ENCODE peak calls at places on chromosomes 12 and 14, in six cellular contexts. F is kidney; U is activated CD4-positive, alpha-beta T cell treated with anti-CD3 and anti-CD28 coated beads, Interleukin-2, amount 50 U/mL, for 4 hours; X is amniotic stem cell; I is CD4-positive, CD25-positive, alpha-beta regulatory T cell; Z is adipocyte. P is an unnamed sample.

GRCh38 chr12:108129017-108129812 is at the start of gene WSCD2:
- DNase-seq in F (peak; percentile 75), U (no peak), Z (peak; percentile 41), I (peak; percentile 20), X (no peak), P (peak; percentile 85)

GRCh38 chr12:89016970-89017778 is 335.1 kb downstream of the DUSP6 start:
- DNase-seq in F (peak; percentile 58), I (peak; percentile 82), X (peak; percentile 61), U (no peak), Z (peak; percentile 93), P (peak; percentile 51)

GRCh38 chr14:104731249-104731924 is 7.4 kb downstream of the ADSS1 start:
- DNase-seq in U (no peak), I (no peak), Z (no peak), X (no peak), F (no peak), P (no peak)

GRCh38 chr12:80443974-80444666 is at the start of gene PTPRQ:
- DNase-seq in Z (peak; percentile 34), I (no peak), X (no peak), U (no peak), F (no peak), P (no peak)

GRCh38 chr14:103107455-103107854 is 12.9 kb downstream of the EXOC3L4 start:
- DNase-seq in Z (no peak), X (no peak), U (no peak), I (no peak), F (no peak), P (no peak)

GRCh38 chr12:84128117-84128991 is 784.2 kb downstream of the SLC6A15 start:
- DNase-seq in I (no peak), Z (no peak), X (no peak), F (peak; percentile 59), U (no peak), P (no peak)

GRCh38 chr12:111068281-111068680 is 147.9 kb upstream of the MYL2 start:
- DNase-seq in F (no peak), Z (no peak), I (peak; percentile 53), U (no peak), X (no peak), P (no peak)

GRCh38 chr12:124231980-124232653 is 62.8 kb upstream of the RFLNA start:
- DNase-seq in Z (no peak), U (no peak), I (no peak), F (no peak), X (no peak), P (no peak)

GRCh38 chr12:52235822-52236291 is 2.8 kb downstream of the KRT7 start:
- DNase-seq in F (peak; percentile 60), U (no peak), Z (no peak), X (no peak), I (no peak), P (no peak)

GRCh38 chr14:102472815-102473158 is 36.8 kb downstream of the ANKRD9 start:
- DNase-seq in I (no peak), U (no peak), Z (no peak), X (no peak), F (no peak), P (no peak)

GRCh38 chr14:89000007-89000942 is 175.8 kb downstream of the TTC8 start:
- DNase-seq in U (no peak), X (peak; percentile 54), I (peak; percentile 6), Z (peak; percentile 95), F (no peak), P (no peak)

GRCh38 chr14:39956372-39956771 is 524.1 kb upstream of the FBXO33 start:
- DNase-seq in I (no peak), F (no peak), X (no peak), U (no peak), Z (no peak), P (no peak)

GRCh38 chr12:49515266-49515665 is 23.6 kb upstream of the KCNH3 start:
- DNase-seq in X (peak; percentile 43), I (no peak), U (no peak), F (no peak), Z (peak; percentile 68), P (no peak)

GRCh38 chr14:104708606-104709268 is 15.3 kb upstream of the ADSS1 start:
- DNase-seq in I (peak; percentile 75), U (peak; percentile 69), X (no peak), Z (peak; percentile 76), F (no peak), P (peak; percentile 54)

GRCh38 chr12:65496617-65497016 is 218.1 kb downstream of the MSRB3 start:
- DNase-seq in Z (peak; percentile 68), F (no peak), I (no peak), X (no peak), U (no peak), P (no peak)

GRCh38 chr12:83476695-83477094 is 790.0 kb downstream of the TMTC2 start:
- DNase-seq in F (no peak), Z (no peak), U (no peak), X (no peak), I (no peak), P (no peak)

GRCh38 chr12:118420673-118421072 is 44.3 kb downstream of the SUDS3 start:
- DNase-seq in I (no peak), U (no peak), X (no peak), Z (no peak), F (no peak), P (no peak)

GRCh38 chr14:71511152-71511551 is 421.1 kb upstream of the RGS6 start:
- DNase-seq in I (no peak), U (no peak), X (no peak), Z (no peak), F (no peak), P (no peak)

GRCh38 chr14:97218713-97219355 is 421.7 kb downstream of the VRK1 start:
- DNase-seq in X (no peak), I (peak; percentile 16), Z (no peak), F (peak; percentile 69), U (no peak), P (peak; percentile 78)

GRCh38 chr12:98594050-98594853 is 766 bp downstream of the SLC25A3 start:
- DNase-seq in Z (peak; percentile 63), X (no peak), I (peak; percentile 42), F (peak; percentile 89), U (no peak), P (peak; percentile 35)

GRCh38 chr12:65427646-65428045 is 149.2 kb downstream of the MSRB3 start:
- DNase-seq in Z (no peak), F (no peak), U (no peak), I (no peak), X (no peak), P (no peak)

GRCh38 chr14:102605026-102605425 is 12.6 kb downstream of the RCOR1 start:
- DNase-seq in F (no peak), X (no peak), U (no peak), I (no peak), Z (peak; percentile 74), P (no peak)

GRCh38 chr12:19183121-19183838 is 53.7 kb downstream of the PLEKHA5 start:
- DNase-seq in I (no peak), Z (peak; percentile 59), F (no peak), X (no peak), U (no peak), P (no peak)

GRCh38 chr14:55583942-55584468 is 4.0 kb downstream of the KTN1 start:
- DNase-seq in Z (peak; percentile 50), F (no peak), I (no peak), X (no peak), U (no peak), P (no peak)

GRCh38 chr12:115872919-115873357 is 404.6 kb downstream of the MED13L start:
- DNase-seq in Z (no peak), U (no peak), F (no peak), X (no peak), I (no peak), P (no peak)

GRCh38 chr12:116241157-116241772 is 36.2 kb downstream of the MED13L start:
- DNase-seq in I (no peak), U (no peak), Z (no peak), X (no peak), F (no peak), P (no peak)

GRCh38 chr12:53872367-53872766 is 66.3 kb upstream of the HOXC13 start:
- DNase-seq in X (no peak), I (no peak), F (no peak), U (no peak), Z (no peak), P (no peak)